ENCODE peak calls at places on chromosomes 3 and 15, in four cellular contexts. I is IMR-90, C is H9, B is H1. O is an unnamed sample. For H3K4me1, the result is how much of the 10 kb centered on the place peaks cover.

GRCh38 chr3:31016196-31016595 is 121.7 kb upstream of the GADL1 start:
- DNase-seq in I (no peak), B (no peak), C (no peak), O (no peak)

GRCh38 chr15:85785887-85786777 is 8.6 kb downstream of the KLHL25 start:
- DNase-seq in C (no peak), B (no peak), I (peak), O (peak)

GRCh38 chr15:64825081-64825430 is 391 bp downstream of the PIF1 start:
- DNase-seq in B (no peak), C (no peak), I (no peak), O (no peak)

GRCh38 chr15:31158858-31159569 is 57.5 kb upstream of the TRPM1 start:
- DNase-seq in B (no peak), I (no peak), C (no peak), O (peak)

GRCh38 chr15:96342611-96343528 is 12.4 kb downstream of the NR2F2 start:
- DNase-seq in B (peak), C (peak), I (no peak), O (no peak)

GRCh38 chr3:128051837-128052766 is at the start of gene SEC61A1:
- DNase-seq in I (peak), B (peak), C (peak), O (peak)

GRCh38 chr3:14144423-14145075 is 19.7 kb downstream of the TMEM43 start:
- DNase-seq in C (peak), B (no peak), I (peak), O (peak)

GRCh38 chr3:58627941-58628340 is 38.6 kb downstream of the FAM3D start:
- DNase-seq in I (no peak), C (no peak), B (no peak), O (no peak)

GRCh38 chr3:128618398-128618726 is 32.3 kb downstream of the RPN1 start:
- DNase-seq in C (no peak), I (no peak), B (no peak), O (no peak)

GRCh38 chr15:80988148-80988796 is 1.3 kb downstream of the MESD start:
- DNase-seq in B (no peak), I (no peak), C (no peak), O (no peak)

GRCh38 chr3:115287198-115287597 is 140.1 kb upstream of the ZBTB20 start:
- DNase-seq in B (no peak), C (no peak), I (no peak), O (no peak)

GRCh38 chr3:149180057-149180573 is 41.5 kb downstream of the CP start:
- DNase-seq in C (no peak), I (peak), B (no peak), O (no peak)

GRCh38 chr3:140906785-140907184 is 34.9 kb upstream of the SLC25A36 start:
- DNase-seq in C (no peak), B (no peak), I (no peak), O (no peak)

GRCh38 chr3:179801831-179802230 is 149.0 kb downstream of the USP13 start:
- DNase-seq in I (peak), C (no peak), B (no peak), O (no peak)

GRCh38 chr3:138761002-138761401 is 73.7 kb downstream of the PIK3CB start:
- DNase-seq in B (no peak), I (no peak), C (no peak), O (no peak)

GRCh38 chr3:127473244-127474024 is 117.1 kb downstream of the TPRA1 start:
- DNase-seq in I (no peak), B (peak), C (peak), O (peak)

GRCh38 chr15:29693225-29693624 is 129.0 kb downstream of the TJP1 start:
- DNase-seq in B (no peak), I (no peak), C (no peak), O (no peak)

GRCh38 chr3:133987136-133987535 is 42.6 kb downstream of the SLCO2A1 start:
- DNase-seq in B (no peak), I (no peak), C (no peak), O (peak)

GRCh38 chr15:88729581-88729980 is 73.7 kb upstream of the ACAN start:
- DNase-seq in B (no peak), C (no peak), I (no peak), O (no peak)

GRCh38 chr3:118817748-118818165 is 216.9 kb downstream of the IGSF11 start:
- DNase-seq in I (peak), B (no peak), C (peak), O (peak)

GRCh38 chr3:188061133-188061532 is 92.8 kb upstream of the LPP start:
- DNase-seq in B (no peak), I (peak), C (no peak), O (peak)

GRCh38 chr15:75844629-75845390 is 1.6 kb downstream of the UBE2Q2 start:
- DNase-seq in B (no peak), C (no peak), I (no peak), O (no peak)
- H3K4me2 ChIP-seq in B (peak), C (peak), I (peak), O (peak)

GRCh38 chr3:34258271-34259015 is 460.0 kb downstream of the PDCD6IP start:
- DNase-seq in B (no peak), C (peak), I (no peak), O (peak)

GRCh38 chr3:34263014-34263714 is 464.7 kb downstream of the PDCD6IP start:
- DNase-seq in B (no peak), I (no peak), C (no peak), O (no peak)

GRCh38 chr3:34256791-34257190 is 458.4 kb downstream of the PDCD6IP start:
- DNase-seq in C (no peak), B (no peak), I (no peak), O (no peak)

GRCh38 chr3:34260991-34261365 is 462.5 kb downstream of the PDCD6IP start:
- DNase-seq in I (no peak), C (no peak), B (no peak), O (no peak)

DNA sequence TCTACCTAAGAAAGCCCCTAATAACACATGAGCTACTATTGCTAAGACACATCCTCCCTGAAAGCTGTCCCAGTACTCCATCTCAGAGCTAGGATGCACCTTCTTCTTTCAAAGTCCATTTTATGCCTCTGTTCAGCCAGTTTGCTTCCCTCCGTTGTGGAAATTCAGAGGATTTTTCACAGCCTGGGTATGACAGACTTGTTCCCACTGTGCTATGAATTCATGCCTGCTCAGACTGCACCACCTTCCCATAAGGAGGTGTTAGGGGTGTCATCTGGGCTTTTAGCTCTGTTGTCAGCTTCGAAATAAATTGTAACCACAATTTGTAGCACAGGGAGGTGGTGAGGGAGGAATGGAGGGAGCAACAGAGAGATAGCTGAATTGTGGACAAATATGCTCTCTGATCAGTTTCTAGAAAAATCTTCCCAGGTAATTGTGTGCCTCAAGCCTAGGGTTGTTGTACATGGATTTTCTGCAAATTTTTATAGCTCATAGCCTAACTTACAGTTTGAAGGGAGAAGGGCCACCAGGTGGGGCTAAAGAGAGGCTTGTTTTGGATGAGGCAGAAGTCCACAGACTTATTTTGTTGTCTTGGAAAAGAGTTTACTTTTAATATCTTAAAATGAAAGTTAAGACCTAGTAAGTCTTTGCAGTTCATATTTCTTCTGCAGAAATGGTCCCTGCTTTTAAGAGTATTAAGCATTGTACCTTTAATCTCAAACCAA is 462.0 kb downstream of the PDCD6IP start:
- DNase-seq in B (peak), C (peak), I (peak), O (peak)
- H3K4me1 ChIP-seq in B (under half), C (under half), I (under half), O (under half)

GRCh38 chr15:62708470-62708869 is 334.1 kb upstream of the TPM1 start:
- DNase-seq in B (no peak), I (no peak), C (no peak), O (no peak)
- H4K5ac ChIP-seq in B (no peak), I (no peak), C (no peak), O (no peak)

GRCh38 chr3:4416427-4416826 is 50.6 kb downstream of the SUMF1 start:
- DNase-seq in B (no peak), I (no peak), C (no peak), O (no peak)
- H3K4me2 ChIP-seq in B (no peak), I (no peak), C (no peak), O (no peak)